ENCODE peak calls at places on chromosomes 3 and 15, in eight cellular contexts. R is Caki2, L is astrocyte of the spinal cord, S is NCI-H460, A is DMS153, T is glutamatergic neuron, W is activated gamma-delta T cell treated with Interleukin-2 at 50 U/mL for 16 hours, E is ascending aorta. F is an unnamed sample.
A peak's percentile ranks its signal among the peaks of the same experiment; 100 is the strongest.

GRCh38 chr3:114093596-114093995 is 37.1 kb downstream of the QTRT2 start:
- DNase-seq in R (peak; percentile 7), L (peak; percentile 80), S (no peak), A (no peak), T (no peak), W (no peak), E (no peak), F (peak; percentile 85)

GRCh38 chr3:50323614-50324199 is 1.2 kb upstream of the HYAL2 start:
- DNase-seq in R (no peak), L (no peak), S (no peak), A (no peak), T (no peak), W (no peak), E (peak; percentile 71), F (no peak)

GRCh38 chr3:10941972-10942371 is 50.6 kb upstream of the SLC6A1 start:
- DNase-seq in R (no peak), L (no peak), S (no peak), A (no peak), T (peak; percentile 35), W (no peak), E (no peak), F (peak; percentile 19)

GRCh38 chr15:78149805-78150751 is 916 bp downstream of the IDH3A start:
- DNase-seq in R (peak; percentile 30), L (peak; percentile 21), S (no peak), A (no peak), T (no peak), W (no peak), E (no peak), F (no peak)

GRCh38 chr3:168707900-168708299 is 612.2 kb upstream of the GOLIM4 start:
- DNase-seq in R (no peak), L (no peak), S (no peak), A (no peak), T (no peak), W (no peak), E (no peak), F (no peak)

GRCh38 chr3:123120546-123120945 is 53.7 kb downstream of the PDIA5 start:
- DNase-seq in R (no peak), L (no peak), S (no peak), A (no peak), T (no peak), W (no peak), E (no peak), F (no peak)

GRCh38 chr3:27559835-27560234 is 75.7 kb upstream of the SLC4A7 start:
- DNase-seq in R (no peak), L (no peak), S (no peak), A (no peak), T (no peak), W (no peak), E (peak; percentile 80), F (peak; percentile 89)

GRCh38 chr3:186732169-186732766 is 15.1 kb downstream of the KNG1 start:
- DNase-seq in R (no peak), L (no peak), S (no peak), A (no peak), T (no peak), W (no peak), E (no peak), F (no peak)

GRCh38 chr3:29486087-29486486 is 205.2 kb downstream of the RBMS3 start:
- DNase-seq in R (peak; percentile 84), L (peak; percentile 41), S (peak; percentile 36), A (peak; percentile 36), T (no peak), W (no peak), E (no peak), F (peak; percentile 89)

GRCh38 chr15:58297639-58298038 is 134.2 kb upstream of the LIPC start:
- DNase-seq in R (no peak), L (no peak), S (no peak), A (no peak), T (no peak), W (no peak), E (no peak), F (no peak)

GRCh38 chr3:100260081-100260684 is 609 bp upstream of the TBC1D23 start:
- DNase-seq in R (no peak), L (peak; percentile 54), S (no peak), A (no peak), T (peak; percentile 48), W (no peak), E (peak; percentile 82), F (peak; percentile 73)

GRCh38 chr15:99755692-99756409 is 22.6 kb upstream of the LYSMD4 start:
- DNase-seq in R (peak; percentile 65), L (peak; percentile 71), S (peak; percentile 63), A (no peak), T (peak; percentile 43), W (peak; percentile 14), E (no peak), F (peak; percentile 76)

GRCh38 chr3:111694471-111694870 is 99.3 kb upstream of the ZBED2 start:
- DNase-seq in R (no peak), L (no peak), S (no peak), A (no peak), T (no peak), W (no peak), E (no peak), F (no peak)

GRCh38 chr3:188978772-188979171 is 193.0 kb upstream of the TPRG1 start:
- DNase-seq in R (no peak), L (peak; percentile 83), S (peak; percentile 5), A (peak; percentile 19), T (no peak), W (no peak), E (no peak), F (peak; percentile 69)

GRCh38 chr3:39779511-39780230 is 29.7 kb upstream of the MYRIP start:
- DNase-seq in R (no peak), L (no peak), S (no peak), A (no peak), T (no peak), W (no peak), E (no peak), F (no peak)

GRCh38 chr3:5047764-5048163 is 68.5 kb downstream of the BHLHE40 start:
- DNase-seq in R (no peak), L (no peak), S (no peak), A (peak; percentile 65), T (no peak), W (no peak), E (no peak), F (no peak)

GRCh38 chr3:171365489-171365888 is 94.7 kb downstream of the TNIK start:
- DNase-seq in R (no peak), L (no peak), S (no peak), A (no peak), T (no peak), W (no peak), E (no peak), F (no peak)

GRCh38 chr3:161293381-161293780 is 72.3 kb downstream of the NMD3 start:
- DNase-seq in R (no peak), L (no peak), S (no peak), A (no peak), T (no peak), W (no peak), E (no peak), F (no peak)

F was measured in GM23248.